ENCODE peak calls at places on chromosome 15, in five cellular contexts. One of them, this sample, is unnamed.

GRCh38 chr15:40928975-40929729 is at the start of gene DLL4:
- DNase-seq in stimulated activated CD4-positive, alpha-beta T cell treated with anti-CD3 and anti-CD28 coated beads, Interleukin-15, amount 100 ng/mL, for 1 hour: no peak
- DNase-seq in DMS79: peak; percentile 34
- DNase-seq in myocyte: peak; percentile 37
- DNase-seq in activated T-cell treated with anti-CD3 and anti-CD28 coated beads, Interleukin-2, amount 50 U/mL, for 1 hour: peak; percentile 59
- DNase-seq in this sample: no peak

GRCh38 chr15:93321881-93322282 is 232.9 kb upstream of the RGMA start:
- DNase-seq in myocyte: peak; percentile 1
- DNase-seq in DMS79: no peak
- DNase-seq in stimulated activated CD4-positive, alpha-beta T cell treated with anti-CD3 and anti-CD28 coated beads, Interleukin-15, amount 100 ng/mL, for 1 hour: no peak
- DNase-seq in activated T-cell treated with anti-CD3 and anti-CD28 coated beads, Interleukin-2, amount 50 U/mL, for 1 hour: no peak
- DNase-seq in this sample: no peak

GRCh38 chr15:61011576-61012336 is 217.3 kb downstream of the RORA start:
- DNase-seq in DMS79: peak; percentile 87
- DNase-seq in myocyte: no peak
- DNase-seq in activated T-cell treated with anti-CD3 and anti-CD28 coated beads, Interleukin-2, amount 50 U/mL, for 1 hour: no peak
- DNase-seq in stimulated activated CD4-positive, alpha-beta T cell treated with anti-CD3 and anti-CD28 coated beads, Interleukin-15, amount 100 ng/mL, for 1 hour: no peak
- DNase-seq in this sample: no peak

GRCh38 chr15:68372291-68372811 is 59.6 kb downstream of the ITGA11 start:
- DNase-seq in myocyte: peak; percentile 71
- DNase-seq in activated T-cell treated with anti-CD3 and anti-CD28 coated beads, Interleukin-2, amount 50 U/mL, for 1 hour: no peak
- DNase-seq in DMS79: no peak
- DNase-seq in stimulated activated CD4-positive, alpha-beta T cell treated with anti-CD3 and anti-CD28 coated beads, Interleukin-15, amount 100 ng/mL, for 1 hour: no peak
- DNase-seq in this sample: no peak

GRCh38 chr15:70486451-70487379 is 276.6 kb downstream of the UACA start:
- DNase-seq in DMS79: no peak
- DNase-seq in activated T-cell treated with anti-CD3 and anti-CD28 coated beads, Interleukin-2, amount 50 U/mL, for 1 hour: peak; percentile 58
- DNase-seq in stimulated activated CD4-positive, alpha-beta T cell treated with anti-CD3 and anti-CD28 coated beads, Interleukin-15, amount 100 ng/mL, for 1 hour: no peak
- DNase-seq in myocyte: peak; percentile 92
- DNase-seq in this sample: peak; percentile 71

GRCh38 chr15:48501208-48501607 is 144.3 kb downstream of the FBN1 start:
- DNase-seq in myocyte: no peak
- DNase-seq in activated T-cell treated with anti-CD3 and anti-CD28 coated beads, Interleukin-2, amount 50 U/mL, for 1 hour: no peak
- DNase-seq in stimulated activated CD4-positive, alpha-beta T cell treated with anti-CD3 and anti-CD28 coated beads, Interleukin-15, amount 100 ng/mL, for 1 hour: no peak
- DNase-seq in DMS79: no peak
- DNase-seq in this sample: no peak

GRCh38 chr15:97978408-97979130 is 18.1 kb downstream of the ARRDC4 start:
- DNase-seq in activated T-cell treated with anti-CD3 and anti-CD28 coated beads, Interleukin-2, amount 50 U/mL, for 1 hour: no peak
- DNase-seq in myocyte: peak; percentile 54
- DNase-seq in DMS79: no peak
- DNase-seq in stimulated activated CD4-positive, alpha-beta T cell treated with anti-CD3 and anti-CD28 coated beads, Interleukin-15, amount 100 ng/mL, for 1 hour: no peak
- DNase-seq in this sample: no peak

GRCh38 chr15:66124626-66125025 is 128.9 kb downstream of the MEGF11 start:
- DNase-seq in activated T-cell treated with anti-CD3 and anti-CD28 coated beads, Interleukin-2, amount 50 U/mL, for 1 hour: no peak
- DNase-seq in DMS79: no peak
- DNase-seq in myocyte: no peak
- DNase-seq in stimulated activated CD4-positive, alpha-beta T cell treated with anti-CD3 and anti-CD28 coated beads, Interleukin-15, amount 100 ng/mL, for 1 hour: no peak
- DNase-seq in this sample: no peak

GRCh38 chr15:35329521-35329921 is 216.4 kb downstream of the DPH6 start:
- DNase-seq in DMS79: no peak
- DNase-seq in myocyte: no peak
- DNase-seq in activated T-cell treated with anti-CD3 and anti-CD28 coated beads, Interleukin-2, amount 50 U/mL, for 1 hour: no peak
- DNase-seq in stimulated activated CD4-positive, alpha-beta T cell treated with anti-CD3 and anti-CD28 coated beads, Interleukin-15, amount 100 ng/mL, for 1 hour: no peak
- DNase-seq in this sample: no peak

GRCh38 chr15:70029297-70029701 is 68.4 kb downstream of the TLE3 start:
- DNase-seq in myocyte: peak; percentile 76
- DNase-seq in DMS79: no peak
- DNase-seq in activated T-cell treated with anti-CD3 and anti-CD28 coated beads, Interleukin-2, amount 50 U/mL, for 1 hour: no peak
- DNase-seq in stimulated activated CD4-positive, alpha-beta T cell treated with anti-CD3 and anti-CD28 coated beads, Interleukin-15, amount 100 ng/mL, for 1 hour: no peak
- DNase-seq in this sample: peak; percentile 45

GRCh38 chr15:72445426-72445825 is 28.7 kb upstream of the ARIH1 start:
- DNase-seq in myocyte: no peak
- DNase-seq in stimulated activated CD4-positive, alpha-beta T cell treated with anti-CD3 and anti-CD28 coated beads, Interleukin-15, amount 100 ng/mL, for 1 hour: no peak
- DNase-seq in DMS79: no peak
- DNase-seq in activated T-cell treated with anti-CD3 and anti-CD28 coated beads, Interleukin-2, amount 50 U/mL, for 1 hour: no peak
- DNase-seq in this sample: no peak

GRCh38 chr15:80489030-80489594 is 84.9 kb downstream of the ARNT2 start:
- DNase-seq in stimulated activated CD4-positive, alpha-beta T cell treated with anti-CD3 and anti-CD28 coated beads, Interleukin-15, amount 100 ng/mL, for 1 hour: no peak
- DNase-seq in myocyte: no peak
- DNase-seq in DMS79: no peak
- DNase-seq in activated T-cell treated with anti-CD3 and anti-CD28 coated beads, Interleukin-2, amount 50 U/mL, for 1 hour: no peak
- DNase-seq in this sample: no peak

GRCh38 chr15:77186518-77187095 is 115.7 kb upstream of the TSPAN3 start:
- DNase-seq in activated T-cell treated with anti-CD3 and anti-CD28 coated beads, Interleukin-2, amount 50 U/mL, for 1 hour: no peak
- DNase-seq in myocyte: peak; percentile 32
- DNase-seq in DMS79: no peak
- DNase-seq in stimulated activated CD4-positive, alpha-beta T cell treated with anti-CD3 and anti-CD28 coated beads, Interleukin-15, amount 100 ng/mL, for 1 hour: no peak
- DNase-seq in this sample: no peak

GRCh38 chr15:66269326-66270090 is 16.0 kb upstream of the MEGF11 start:
- DNase-seq in stimulated activated CD4-positive, alpha-beta T cell treated with anti-CD3 and anti-CD28 coated beads, Interleukin-15, amount 100 ng/mL, for 1 hour: no peak
- DNase-seq in DMS79: no peak
- DNase-seq in myocyte: peak; percentile 43
- DNase-seq in activated T-cell treated with anti-CD3 and anti-CD28 coated beads, Interleukin-2, amount 50 U/mL, for 1 hour: no peak
- DNase-seq in this sample: no peak

GRCh38 chr15:35117508-35118280 is 32.6 kb upstream of the NANOGP8 start:
- DNase-seq in DMS79: no peak
- DNase-seq in activated T-cell treated with anti-CD3 and anti-CD28 coated beads, Interleukin-2, amount 50 U/mL, for 1 hour: no peak
- DNase-seq in stimulated activated CD4-positive, alpha-beta T cell treated with anti-CD3 and anti-CD28 coated beads, Interleukin-15, amount 100 ng/mL, for 1 hour: no peak
- DNase-seq in myocyte: no peak
- DNase-seq in this sample: no peak

GRCh38 chr15:38048001-38048455 is 113.6 kb downstream of the TMCO5A start:
- DNase-seq in DMS79: no peak
- DNase-seq in activated T-cell treated with anti-CD3 and anti-CD28 coated beads, Interleukin-2, amount 50 U/mL, for 1 hour: no peak
- DNase-seq in myocyte: no peak
- DNase-seq in stimulated activated CD4-positive, alpha-beta T cell treated with anti-CD3 and anti-CD28 coated beads, Interleukin-15, amount 100 ng/mL, for 1 hour: no peak
- DNase-seq in this sample: no peak

GRCh38 chr15:98523912-98524255 is 124.5 kb upstream of the IGF1R start:
- DNase-seq in activated T-cell treated with anti-CD3 and anti-CD28 coated beads, Interleukin-2, amount 50 U/mL, for 1 hour: no peak
- DNase-seq in myocyte: no peak
- DNase-seq in stimulated activated CD4-positive, alpha-beta T cell treated with anti-CD3 and anti-CD28 coated beads, Interleukin-15, amount 100 ng/mL, for 1 hour: no peak
- DNase-seq in DMS79: no peak
- DNase-seq in this sample: peak; percentile 19

GRCh38 chr15:81117136-81117535 is 16.9 kb upstream of the CFAP161 start:
- DNase-seq in stimulated activated CD4-positive, alpha-beta T cell treated with anti-CD3 and anti-CD28 coated beads, Interleukin-15, amount 100 ng/mL, for 1 hour: no peak
- DNase-seq in activated T-cell treated with anti-CD3 and anti-CD28 coated beads, Interleukin-2, amount 50 U/mL, for 1 hour: no peak
- DNase-seq in myocyte: peak; percentile 7
- DNase-seq in DMS79: no peak
- DNase-seq in this sample: no peak

GRCh38 chr15:83582386-83582785 is 71.5 kb upstream of the ADAMTSL3 start:
- DNase-seq in activated T-cell treated with anti-CD3 and anti-CD28 coated beads, Interleukin-2, amount 50 U/mL, for 1 hour: no peak
- DNase-seq in DMS79: no peak
- DNase-seq in myocyte: no peak
- DNase-seq in stimulated activated CD4-positive, alpha-beta T cell treated with anti-CD3 and anti-CD28 coated beads, Interleukin-15, amount 100 ng/mL, for 1 hour: no peak
- DNase-seq in this sample: no peak

GRCh38 chr15:37362414-37362813 is 262.1 kb upstream of the MEIS2 start:
- DNase-seq in stimulated activated CD4-positive, alpha-beta T cell treated with anti-CD3 and anti-CD28 coated beads, Interleukin-15, amount 100 ng/mL, for 1 hour: no peak
- DNase-seq in activated T-cell treated with anti-CD3 and anti-CD28 coated beads, Interleukin-2, amount 50 U/mL, for 1 hour: no peak
- DNase-seq in myocyte: no peak
- DNase-seq in DMS79: no peak
- DNase-seq in this sample: no peak

GRCh38 chr15:58115692-58116091 is 22.5 kb upstream of the AQP9 start:
- DNase-seq in myocyte: peak; percentile 22
- DNase-seq in DMS79: no peak
- DNase-seq in activated T-cell treated with anti-CD3 and anti-CD28 coated beads, Interleukin-2, amount 50 U/mL, for 1 hour: no peak
- DNase-seq in stimulated activated CD4-positive, alpha-beta T cell treated with anti-CD3 and anti-CD28 coated beads, Interleukin-15, amount 100 ng/mL, for 1 hour: no peak
- DNase-seq in this sample: no peak

GRCh38 chr15:66883322-66883911 is 181.4 kb downstream of the SMAD6 start:
- DNase-seq in DMS79: no peak
- DNase-seq in activated T-cell treated with anti-CD3 and anti-CD28 coated beads, Interleukin-2, amount 50 U/mL, for 1 hour: no peak
- DNase-seq in stimulated activated CD4-positive, alpha-beta T cell treated with anti-CD3 and anti-CD28 coated beads, Interleukin-15, amount 100 ng/mL, for 1 hour: no peak
- DNase-seq in myocyte: peak; percentile 100
- DNase-seq in this sample: peak; percentile 79

GRCh38 chr15:65862682-65863081 is 6.6 kb upstream of the RAB11A start:
- DNase-seq in stimulated activated CD4-positive, alpha-beta T cell treated with anti-CD3 and anti-CD28 coated beads, Interleukin-15, amount 100 ng/mL, for 1 hour: no peak
- DNase-seq in DMS79: no peak
- DNase-seq in activated T-cell treated with anti-CD3 and anti-CD28 coated beads, Interleukin-2, amount 50 U/mL, for 1 hour: peak; percentile 36
- DNase-seq in myocyte: peak; percentile 51
- DNase-seq in this sample: no peak

GRCh38 chr15:89893027-89893426 is 767 bp downstream of the AP3S2 start:
- DNase-seq in DMS79: no peak
- DNase-seq in stimulated activated CD4-positive, alpha-beta T cell treated with anti-CD3 and anti-CD28 coated beads, Interleukin-15, amount 100 ng/mL, for 1 hour: no peak
- DNase-seq in activated T-cell treated with anti-CD3 and anti-CD28 coated beads, Interleukin-2, amount 50 U/mL, for 1 hour: no peak
- DNase-seq in myocyte: no peak
- DNase-seq in this sample: no peak

GRCh38 chr15:41585140-41586047 is 26.4 kb downstream of the TYRO3 start:
- DNase-seq in activated T-cell treated with anti-CD3 and anti-CD28 coated beads, Interleukin-2, amount 50 U/mL, for 1 hour: peak; percentile 45
- DNase-seq in myocyte: peak; percentile 56
- DNase-seq in DMS79: no peak
- DNase-seq in stimulated activated CD4-positive, alpha-beta T cell treated with anti-CD3 and anti-CD28 coated beads, Interleukin-15, amount 100 ng/mL, for 1 hour: no peak
- DNase-seq in this sample: peak; percentile 77

GRCh38 chr15:87757084-87757483 is 499.5 kb downstream of the NTRK3 start:
- DNase-seq in myocyte: no peak
- DNase-seq in DMS79: no peak
- DNase-seq in stimulated activated CD4-positive, alpha-beta T cell treated with anti-CD3 and anti-CD28 coated beads, Interleukin-15, amount 100 ng/mL, for 1 hour: no peak
- DNase-seq in activated T-cell treated with anti-CD3 and anti-CD28 coated beads, Interleukin-2, amount 50 U/mL, for 1 hour: no peak
- DNase-seq in this sample: no peak

GRCh38 chr15:77010312-77010686 is 15.4 kb downstream of the PSTPIP1 start:
- DNase-seq in stimulated activated CD4-positive, alpha-beta T cell treated with anti-CD3 and anti-CD28 coated beads, Interleukin-15, amount 100 ng/mL, for 1 hour: no peak
- DNase-seq in DMS79: no peak
- DNase-seq in activated T-cell treated with anti-CD3 and anti-CD28 coated beads, Interleukin-2, amount 50 U/mL, for 1 hour: no peak
- DNase-seq in myocyte: no peak
- DNase-seq in this sample: no peak

GRCh38 chr15:96409231-96410138 is 79.0 kb downstream of the NR2F2 start:
- DNase-seq in DMS79: no peak
- DNase-seq in stimulated activated CD4-positive, alpha-beta T cell treated with anti-CD3 and anti-CD28 coated beads, Interleukin-15, amount 100 ng/mL, for 1 hour: no peak
- DNase-seq in myocyte: no peak
- DNase-seq in activated T-cell treated with anti-CD3 and anti-CD28 coated beads, Interleukin-2, amount 50 U/mL, for 1 hour: no peak
- DNase-seq in this sample: peak; percentile 51

GRCh38 chr15:34336947-34337556 is 529 bp downstream of the SLC12A6 start:
- DNase-seq in DMS79: no peak
- DNase-seq in stimulated activated CD4-positive, alpha-beta T cell treated with anti-CD3 and anti-CD28 coated beads, Interleukin-15, amount 100 ng/mL, for 1 hour: no peak
- DNase-seq in myocyte: no peak
- DNase-seq in activated T-cell treated with anti-CD3 and anti-CD28 coated beads, Interleukin-2, amount 50 U/mL, for 1 hour: no peak
- DNase-seq in this sample: peak; percentile 67

GRCh38 chr15:78003539-78004008 is 73.9 kb downstream of the TBC1D2B start:
- DNase-seq in myocyte: peak; percentile 77
- DNase-seq in stimulated activated CD4-positive, alpha-beta T cell treated with anti-CD3 and anti-CD28 coated beads, Interleukin-15, amount 100 ng/mL, for 1 hour: no peak
- DNase-seq in activated T-cell treated with anti-CD3 and anti-CD28 coated beads, Interleukin-2, amount 50 U/mL, for 1 hour: no peak
- DNase-seq in DMS79: peak; percentile 46
- DNase-seq in this sample: no peak

GRCh38 chr15:60525640-60526039 is 46.7 kb upstream of the ICE2 start:
- DNase-seq in DMS79: no peak
- DNase-seq in activated T-cell treated with anti-CD3 and anti-CD28 coated beads, Interleukin-2, amount 50 U/mL, for 1 hour: no peak
- DNase-seq in myocyte: no peak
- DNase-seq in stimulated activated CD4-positive, alpha-beta T cell treated with anti-CD3 and anti-CD28 coated beads, Interleukin-15, amount 100 ng/mL, for 1 hour: no peak
- DNase-seq in this sample: no peak

GRCh38 chr15:69996842-69997478 is 100.8 kb downstream of the TLE3 start:
- DNase-seq in activated T-cell treated with anti-CD3 and anti-CD28 coated beads, Interleukin-2, amount 50 U/mL, for 1 hour: no peak
- DNase-seq in DMS79: no peak
- DNase-seq in myocyte: no peak
- DNase-seq in stimulated activated CD4-positive, alpha-beta T cell treated with anti-CD3 and anti-CD28 coated beads, Interleukin-15, amount 100 ng/mL, for 1 hour: no peak
- DNase-seq in this sample: peak; percentile 93

This sample was measured in Peyer's patch.